ENCODE peak calls at places on chromosome 12, in four cellular contexts. I is nephron progenitor cell, D is endothelial cell, J is ascending aorta. C is an unnamed sample.

GRCh38 chr12:87816186-87816585 is 213.0 kb downstream of the C12orf50 start:
- DNase-seq in I (no peak), D (no peak), J (no peak), C (no peak)

GRCh38 chr12:24560192-24560591 is 388.7 kb downstream of the BCAT1 start:
- DNase-seq in I (no peak), D (no peak), J (no peak), C (no peak)

GRCh38 chr12:131943876-131944275 is 5.9 kb upstream of the EP400 start:
- DNase-seq in I (no peak), D (no peak), J (peak; percentile 16), C (no peak)

GRCh38 chr12:93819048-93819491 is 141.9 kb downstream of the CRADD start:
- DNase-seq in I (no peak), D (no peak), J (peak; percentile 75), C (peak; percentile 82)

GRCh38 chr12:89568484-89568883 is 42.6 kb upstream of the POC1B start:
- DNase-seq in I (no peak), D (no peak), J (no peak), C (peak; percentile 33)

GRCh38 chr12:82057770-82058169 is 298.6 kb upstream of the PPFIA2 start:
- DNase-seq in I (no peak), D (no peak), J (no peak), C (no peak)

GRCh38 chr12:6039894-6040601 is 84.4 kb downstream of the VWF start:
- DNase-seq in I (peak; percentile 71), D (peak; percentile 65), J (peak; percentile 78), C (peak; percentile 89)

GRCh38 chr12:114679942-114680341 is 4.0 kb downstream of the TBX3 start:
- DNase-seq in I (no peak), D (no peak), J (no peak), C (no peak)

GRCh38 chr12:51749201-51749985 is 99.1 kb downstream of the FIGNL2 start:
- DNase-seq in I (no peak), D (no peak), J (no peak), C (no peak)

GRCh38 chr12:69231479-69231878 is 7.9 kb upstream of the CPSF6 start:
- DNase-seq in I (no peak), D (no peak), J (no peak), C (no peak)

GRCh38 chr12:46153267-46153872 is 115.5 kb downstream of the SLC38A1 start:
- DNase-seq in I (no peak), D (no peak), J (no peak), C (peak; percentile 48)

GRCh38 chr12:93344876-93345275 is 32.8 kb upstream of the NUDT4 start:
- DNase-seq in I (no peak), D (no peak), J (no peak), C (no peak)

GRCh38 chr12:109654357-109654756 is 59.3 kb upstream of the FAM222A start:
- DNase-seq in I (no peak), D (no peak), J (no peak), C (no peak)

GRCh38 chr12:57846577-57847319 is at the start of gene CTDSP2:
- DNase-seq in I (peak; percentile 100), D (peak; percentile 98), J (peak; percentile 100), C (peak; percentile 100)

GRCh38 chr12:49827351-49828099 is 688 bp downstream of the NCKAP5L start:
- DNase-seq in I (peak; percentile 84), D (peak; percentile 72), J (peak; percentile 78), C (peak; percentile 83)

GRCh38 chr12:67431436-67432049 is 162.4 kb downstream of the CAND1 start:
- DNase-seq in I (no peak), D (no peak), J (no peak), C (peak; percentile 60)

GRCh38 chr12:67720383-67720856 is 71.9 kb downstream of the DYRK2 start:
- DNase-seq in I (peak; percentile 23), D (no peak), J (no peak), C (peak; percentile 68)

GRCh38 chr12:92078167-92079053 is 67.2 kb downstream of the BTG1 start:
- DNase-seq in I (no peak), D (no peak), J (no peak), C (peak; percentile 99)

GRCh38 chr12:22598763-22599161 is 26.2 kb upstream of the ETNK1 start:
- DNase-seq in I (no peak), D (no peak), J (no peak), C (no peak)

GRCh38 chr12:71746983-71747611 is 7.6 kb upstream of the RAB21 start:
- DNase-seq in I (peak; percentile 29), D (peak; percentile 49), J (no peak), C (peak; percentile 42)

GRCh38 chr12:53376747-53377146 is 3.2 kb upstream of the SP1 start:
- DNase-seq in I (no peak), D (no peak), J (no peak), C (no peak)

GRCh38 chr12:95611676-95612309 is 60.5 kb upstream of the USP44 start:
- DNase-seq in I (no peak), D (no peak), J (no peak), C (peak; percentile 43)

GRCh38 chr12:82359115-82359478 is 768 bp downstream of the METTL25 start:
- DNase-seq in I (peak; percentile 22), D (peak; percentile 15), J (no peak), C (peak; percentile 25)

GRCh38 chr12:89991807-89992206 is 283.2 kb upstream of the ATP2B1 start:
- DNase-seq in I (no peak), D (no peak), J (no peak), C (no peak)

GRCh38 chr12:82015623-82016347 is 256.6 kb upstream of the PPFIA2 start:
- DNase-seq in I (no peak), D (no peak), J (no peak), C (no peak)

GRCh38 chr12:43290836-43291235 is 261.2 kb downstream of the ADAMTS20 start:
- DNase-seq in I (no peak), D (no peak), J (no peak), C (peak; percentile 55)

GRCh38 chr12:56628671-56629458 is 1.3 kb downstream of the BAZ2A start:
- DNase-seq in I (peak; percentile 61), D (peak; percentile 57), J (peak; percentile 84), C (peak; percentile 54)

GRCh38 chr12:114912811-114913210 is 228.8 kb upstream of the TBX3 start:
- DNase-seq in I (no peak), D (no peak), J (no peak), C (no peak)

GRCh38 chr12:123269395-123269892 is 2.2 kb downstream of the CDK2AP1 start:
- DNase-seq in I (peak; percentile 80), D (peak; percentile 80), J (peak; percentile 84), C (peak; percentile 60)

GRCh38 chr12:24760606-24761378 is 188.1 kb downstream of the BCAT1 start:
- DNase-seq in I (no peak), D (no peak), J (no peak), C (no peak)

GRCh38 chr12:28303192-28303591 is 112.9 kb downstream of the CCDC91 start:
- DNase-seq in I (no peak), D (no peak), J (no peak), C (no peak)

GRCh38 chr12:31370645-31371620 is 45.0 kb upstream of the SINHCAF start:
- DNase-seq in I (peak; percentile 50), D (peak; percentile 50), J (peak; percentile 21), C (no peak)

GRCh38 chr12:45663452-45663851 is 66.1 kb upstream of the ARID2 start:
- DNase-seq in I (no peak), D (no peak), J (no peak), C (no peak)

GRCh38 chr12:29241821-29242591 is 92.9 kb downstream of the FAR2 start:
- DNase-seq in I (no peak), D (no peak), J (no peak), C (peak; percentile 88)

GRCh38 chr12:131923260-131923659 is 5.8 kb upstream of the PUS1 start:
- DNase-seq in I (no peak), D (no peak), J (no peak), C (no peak)

GRCh38 chr12:2294651-2295475 is 242.1 kb downstream of the CACNA1C start:
- DNase-seq in I (no peak), D (no peak), J (peak; percentile 73), C (peak; percentile 67)

GRCh38 chr12:118125743-118126118 is 10.2 kb upstream of the PEBP1 start:
- DNase-seq in I (no peak), D (no peak), J (no peak), C (no peak)

GRCh38 chr12:12813120-12814101 is at the start of gene DDX47:
- DNase-seq in I (peak; percentile 99), D (peak; percentile 99), J (peak; percentile 98), C (peak; percentile 96)
- TF ChIP-seq CTCF in I (peak; percentile 96), D (peak; percentile 95), J (peak; percentile 95), C (peak; percentile 85)

DNA sequence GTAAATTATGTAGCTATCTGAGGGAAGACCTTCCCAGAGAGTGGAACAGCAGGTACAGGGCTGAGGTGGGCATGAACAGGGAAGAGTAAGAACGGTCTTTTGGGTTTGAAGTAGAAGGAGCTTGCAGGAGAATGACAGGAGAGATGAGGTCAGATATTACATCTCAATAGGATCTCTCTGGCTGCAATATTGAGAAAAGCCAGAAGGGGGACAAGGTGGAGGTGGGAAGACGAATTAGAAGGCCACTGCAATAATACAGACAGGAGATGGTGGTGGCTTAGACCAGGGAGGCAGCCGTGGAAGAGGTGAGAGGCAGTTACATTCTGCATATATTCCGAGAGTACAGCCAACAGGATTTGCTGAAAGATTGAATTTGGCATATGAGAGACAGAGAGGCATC is 310.2 kb downstream of the APAF1 start:
- DNase-seq in I (peak; percentile 13), D (peak; percentile 65), J (no peak), C (no peak)
- TF ChIP-seq CTCF in I (peak; percentile 41), D (peak; percentile 73), J (no peak), C (no peak)

GRCh38 chr12:120225852-120226640 is 25.1 kb upstream of the RPLP0 start:
- DNase-seq in I (no peak), D (no peak), J (no peak), C (no peak)
- TF ChIP-seq CTCF in I (no peak), D (no peak), J (no peak), C (no peak)

GRCh38 chr12:16076553-16076952 is 165.4 kb downstream of the DERA start:
- DNase-seq in I (peak; percentile 2), D (peak; percentile 15), J (no peak), C (peak; percentile 3)
- TF ChIP-seq CTCF in I (peak; percentile 40), D (no peak), J (no peak), C (peak; percentile 27)